ENCODE peak calls at places on chromosomes 3 and 15, in six cellular contexts. T is neuronal stem cell; N is hepatocyte; G is small intestine; W is CD4-positive, CD25-positive, alpha-beta regulatory T cell; A is ascending aorta. E is an unnamed sample.
A peak's percentile ranks its signal among the peaks of the same experiment; 100 is the strongest.

GRCh38 chr15:42152921-42153680 is 3.3 kb downstream of the PLA2G4F start:
- DNase-seq in T (no peak), N (no peak), G (no peak), W (no peak), A (no peak), E (no peak)

GRCh38 chr15:90078965-90079364 is 23.3 kb downstream of the IDH2 start:
- DNase-seq in T (no peak), N (no peak), G (no peak), W (no peak), A (no peak), E (no peak)

GRCh38 chr15:88849376-88850122 is 45.8 kb downstream of the HAPLN3 start:
- DNase-seq in T (no peak), N (no peak), G (no peak), W (no peak), A (no peak), E (no peak)

GRCh38 chr15:88477885-88478284 is 10.4 kb downstream of the MRPS11 start:
- DNase-seq in T (no peak), N (no peak), G (no peak), W (no peak), A (no peak), E (no peak)

GRCh38 chr3:106332884-106333283 is 464.1 kb upstream of the CBLB start:
- DNase-seq in T (no peak), N (no peak), G (no peak), W (peak; percentile 20), A (no peak), E (no peak)

GRCh38 chr3:127632441-127632840 is 3.5 kb downstream of the PODXL2 start:
- DNase-seq in T (no peak), N (no peak), G (no peak), W (no peak), A (no peak), E (no peak)

GRCh38 chr15:40239671-40240618 is 1.1 kb downstream of the PAK6 start:
- DNase-seq in T (no peak), N (no peak), G (no peak), W (no peak), A (no peak), E (no peak)

GRCh38 chr3:184325715-184326114 is 11.3 kb downstream of the EIF4G1 start:
- DNase-seq in T (no peak), N (no peak), G (no peak), W (no peak), A (no peak), E (no peak)

GRCh38 chr3:156174229-156174847 is 54.0 kb downstream of the KCNAB1 start:
- DNase-seq in T (no peak), N (peak; percentile 34), G (no peak), W (no peak), A (no peak), E (no peak)

GRCh38 chr3:187361835-187362234 is 6.3 kb upstream of the RTP4 start:
- DNase-seq in T (no peak), N (no peak), G (no peak), W (peak; percentile 19), A (no peak), E (no peak)

GRCh38 chr3:30749230-30749629 is 142.8 kb downstream of the TGFBR2 start:
- DNase-seq in T (no peak), N (no peak), G (no peak), W (no peak), A (no peak), E (peak; percentile 40)

GRCh38 chr3:66036586-66037061 is 2.1 kb downstream of the MAGI1 start:
- DNase-seq in T (no peak), N (peak; percentile 39), G (peak; percentile 25), W (no peak), A (no peak), E (no peak)

GRCh38 chr3:98185180-98185579 is 18.7 kb downstream of the OR5H15 start:
- DNase-seq in T (peak; percentile 6), N (peak; percentile 17), G (no peak), W (peak; percentile 9), A (no peak), E (no peak)

GRCh38 chr15:62125763-62126162 is 39.3 kb downstream of the C2CD4B start:
- DNase-seq in T (no peak), N (peak; percentile 47), G (peak; percentile 71), W (no peak), A (no peak), E (no peak)

GRCh38 chr3:51710631-51711351 is 3.9 kb downstream of the GRM2 start:
- DNase-seq in T (no peak), N (no peak), G (no peak), W (no peak), A (no peak), E (peak; percentile 20)

GRCh38 chr3:196537319-196537984 is 22.3 kb upstream of the SMCO1 start:
- DNase-seq in T (peak; percentile 60), N (no peak), G (peak; percentile 8), W (peak; percentile 67), A (no peak), E (peak; percentile 46)

GRCh38 chr3:54837964-54838363 is 89.9 kb downstream of the LRTM1 start:
- DNase-seq in T (no peak), N (peak; percentile 16), G (no peak), W (no peak), A (no peak), E (no peak)

GRCh38 chr15:91055548-91056331 is 33.3 kb upstream of the VPS33B start:
- DNase-seq in T (peak; percentile 67), N (peak; percentile 77), G (peak; percentile 80), W (peak; percentile 36), A (no peak), E (peak; percentile 54)

GRCh38 chr15:100533934-100534333 is 5.2 kb upstream of the CERS3 start:
- DNase-seq in T (no peak), N (no peak), G (no peak), W (no peak), A (no peak), E (no peak)

GRCh38 chr3:53375019-53375418 is 27.7 kb upstream of the DCP1A start:
- DNase-seq in T (peak; percentile 72), N (peak; percentile 90), G (peak; percentile 81), W (peak; percentile 56), A (no peak), E (no peak)

GRCh38 chr3:11818033-11818432 is 28.7 kb downstream of the TAMM41 start:
- DNase-seq in T (no peak), N (no peak), G (no peak), W (no peak), A (no peak), E (no peak)

GRCh38 chr3:127544151-127544805 is 46.3 kb downstream of the TPRA1 start:
- DNase-seq in T (peak; percentile 74), N (peak; percentile 83), G (peak; percentile 78), W (peak; percentile 51), A (no peak), E (peak; percentile 80)

GRCh38 chr3:120652281-120652680 is 29.8 kb downstream of the HGD start:
- DNase-seq in T (no peak), N (no peak), G (no peak), W (no peak), A (no peak), E (no peak)

GRCh38 chr3:59774613-59775012 is 724.8 kb upstream of the CFAP20DC start:
- DNase-seq in T (no peak), N (no peak), G (no peak), W (no peak), A (no peak), E (no peak)

GRCh38 chr15:88956906-88957305 is 43.7 kb upstream of the MFGE8 start:
- DNase-seq in T (no peak), N (no peak), G (no peak), W (no peak), A (no peak), E (no peak)

DNA sequence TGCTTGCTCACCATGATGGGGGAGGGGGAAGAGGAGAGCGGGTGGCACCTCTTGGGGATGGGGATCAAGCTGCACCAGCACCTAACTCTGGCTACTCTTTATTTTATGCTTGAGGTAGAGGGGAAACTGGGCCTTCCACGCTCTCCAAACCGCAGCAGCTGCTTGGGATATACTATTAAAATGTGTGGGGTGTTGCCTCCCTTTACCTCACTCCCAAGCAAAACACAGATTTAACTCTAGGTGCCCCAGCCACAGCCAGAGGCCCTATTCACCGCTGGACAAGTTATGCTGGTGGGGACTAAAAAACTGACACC is 5.1 kb upstream of the FOXB1 start:
- DNase-seq in T (no peak), N (no peak), G (no peak), W (no peak), A (no peak), E (no peak)
- H3K4me3 ChIP-seq in T (no peak overlapping the region), N (no peak overlapping the region), G (no peak overlapping the region), W (no peak overlapping the region), A (no peak overlapping the region), E (no peak overlapping the region)

GRCh38 chr15:38507570-38507969 is 53.6 kb downstream of the FAM98B start:
- DNase-seq in T (no peak), N (no peak), G (no peak), W (no peak), A (no peak), E (no peak)
- H3K36me3 ChIP-seq in T (no peaks in the 10 kb centered on the region), N (no peaks in the 10 kb centered on the region), G (peaks cover 3% of the 10 kb centered on the region), W (peaks cover 100% of the 10 kb centered on the region), A (no peaks in the 10 kb centered on the region), E (no peaks in the 10 kb centered on the region)

GRCh38 chr3:9113040-9113439 is 136.4 kb downstream of the SRGAP3 start:
- DNase-seq in T (no peak), N (no peak), G (no peak), W (no peak), A (no peak), E (no peak)

GRCh38 chr3:9110316-9110715 is 139.1 kb downstream of the SRGAP3 start:
- DNase-seq in T (no peak), N (no peak), G (no peak), W (no peak), A (no peak), E (no peak)

GRCh38 chr3:9109570-9109914 is 139.9 kb downstream of the SRGAP3 start:
- DNase-seq in T (no peak), N (no peak), G (peak; percentile 1), W (no peak), A (no peak), E (no peak)

GRCh38 chr3:9110802-9111201 is 138.6 kb downstream of the SRGAP3 start:
- DNase-seq in T (no peak), N (no peak), G (no peak), W (no peak), A (no peak), E (no peak)

DNA sequence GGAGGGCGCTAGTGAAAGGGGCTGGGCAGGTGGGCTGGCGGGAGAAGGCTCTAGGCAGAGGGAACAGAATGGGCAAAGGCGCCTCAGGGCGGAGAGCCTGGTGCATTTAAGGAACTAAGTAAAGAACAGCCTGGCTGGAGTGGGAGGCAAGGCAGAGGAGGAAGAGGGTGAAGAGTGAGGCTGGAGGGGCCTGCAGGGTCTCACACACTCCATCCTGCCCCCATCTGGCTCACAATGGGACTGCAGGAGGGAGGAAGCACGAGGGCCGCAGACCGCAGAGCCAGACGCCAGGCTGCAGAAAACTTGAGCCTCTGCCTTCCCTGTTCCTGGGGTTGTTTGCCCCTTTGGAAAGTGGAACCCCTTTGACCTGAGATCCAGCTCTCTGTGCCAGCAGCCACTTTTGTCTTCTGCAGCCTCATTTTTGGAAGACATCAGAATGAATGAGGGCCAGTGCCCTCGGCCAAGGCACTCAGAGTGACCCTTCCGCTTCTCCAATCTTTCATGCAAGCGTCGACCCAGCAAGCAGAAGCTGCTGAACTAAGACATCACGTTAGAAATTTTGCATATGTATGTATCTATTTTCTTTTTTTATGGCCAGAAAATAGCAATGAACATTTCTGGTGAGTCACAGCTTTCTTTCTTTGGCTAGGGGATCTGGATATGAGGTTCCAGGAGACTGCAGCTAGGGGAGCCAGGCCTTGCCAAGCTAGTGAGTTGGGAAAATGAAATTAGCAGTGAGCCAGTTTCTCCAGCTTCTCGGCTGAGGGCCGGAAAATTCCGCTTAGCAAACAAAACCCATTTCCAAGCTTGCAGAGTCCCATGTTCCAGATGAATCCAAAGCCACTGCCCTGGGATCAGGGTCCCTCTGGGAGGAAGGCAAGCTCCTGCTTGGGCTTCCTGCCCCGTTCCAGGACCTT is 137.8 kb downstream of the SRGAP3 start:
- DNase-seq in T (no peak), N (no peak), G (no peak), W (no peak), A (no peak), E (no peak)
- H3K27ac ChIP-seq in T (no peak overlapping the region), N (no peak overlapping the region), G (no peak overlapping the region), W (no peak overlapping the region), A (peak overlapping the region; percentile 47), E (no peak overlapping the region)

GRCh38 chr15:65832549-65833364 is 36.5 kb upstream of the RAB11A start:
- DNase-seq in T (peak; percentile 15), N (peak; percentile 93), G (peak; percentile 96), W (peak; percentile 68), A (peak; percentile 79), E (peak; percentile 98)
- H3K4me3 ChIP-seq in T (no peak overlapping the region), N (no peak overlapping the region), G (peak overlapping the region; percentile 32), W (peak overlapping the region; percentile 64), A (peak overlapping the region; percentile 12), E (peak overlapping the region; percentile 7)